ENCODE peak calls at places on chromosome 17, in eight cellular contexts. O, F, Y, B, P, V, D and L are unnamed samples.

GRCh38 chr17:145671-146541 is 8.5 kb downstream of the SCGB1C2 start:
- DNase-seq in P (peak), V (no peak), B (no peak), D (no peak), O (no peak), F (no peak), Y (no peak), L (no peak)

GRCh38 chr17:37065486-37066321 is 117.0 kb downstream of the AATF start:
- DNase-seq in O (no peak), P (no peak), B (no peak), D (no peak), F (no peak), Y (no peak), V (no peak), L (no peak)

GRCh38 chr17:82390860-82391435 is 19.4 kb downstream of the UTS2R start:
- DNase-seq in F (no peak), O (no peak), V (no peak), P (no peak), B (no peak), D (no peak), Y (no peak), L (no peak)

GRCh38 chr17:2547176-2547575 is 35.5 kb upstream of the METTL16 start:
- DNase-seq in D (no peak), O (no peak), B (no peak), V (no peak), P (no peak), F (peak), Y (no peak), L (no peak)

GRCh38 chr17:51166987-51167931 is 1.0 kb downstream of the NME2 start:
- DNase-seq in D (no peak), P (peak), O (no peak), V (peak), Y (peak), F (peak), B (peak), L (peak)

GRCh38 chr17:74616696-74617095 is 6.8 kb downstream of the CD300E start:
- DNase-seq in B (no peak), O (no peak), Y (no peak), F (no peak), P (no peak), V (no peak), D (no peak), L (no peak)

GRCh38 chr17:62601438-62601837 is 26.0 kb upstream of the MRC2 start:
- DNase-seq in Y (no peak), B (no peak), O (no peak), P (no peak), D (no peak), F (peak), V (no peak), L (no peak)

GRCh38 chr17:38906429-38907172 is 18.8 kb upstream of the LASP1NB start:
- DNase-seq in B (no peak), V (no peak), F (peak), D (no peak), P (no peak), O (no peak), Y (no peak), L (no peak)

GRCh38 chr17:17387017-17387416 is 83.8 kb downstream of the NT5M start:
- DNase-seq in V (no peak), O (no peak), P (no peak), D (no peak), Y (peak), B (no peak), F (no peak), L (no peak)

GRCh38 chr17:7019839-7020519 is 2.9 kb upstream of the BCL6B start:
- DNase-seq in B (no peak), P (no peak), F (peak), Y (peak), D (no peak), V (no peak), O (no peak), L (no peak)

GRCh38 chr17:16911141-16911937 is 60.6 kb downstream of the TNFRSF13B start:
- DNase-seq in O (no peak), D (no peak), Y (no peak), B (no peak), P (peak), F (peak), V (no peak), L (no peak)

GRCh38 chr17:45246338-45246737 is 15.6 kb downstream of the SPATA32 start:
- DNase-seq in F (no peak), Y (no peak), V (no peak), O (no peak), B (no peak), D (no peak), P (no peak), L (no peak)

GRCh38 chr17:2030779-2031163 is 818 bp downstream of the DPH1 start:
- DNase-seq in B (no peak), Y (no peak), D (peak), P (no peak), O (no peak), F (no peak), V (no peak), L (no peak)

GRCh38 chr17:44599298-44600175 is 42.3 kb downstream of the FZD2 start:
- DNase-seq in B (no peak), Y (peak), V (no peak), O (peak), D (peak), P (no peak), F (peak), L (no peak)

GRCh38 chr17:29212681-29213121 is 32.5 kb upstream of the MYO18A start:
- DNase-seq in F (no peak), B (no peak), Y (no peak), D (no peak), O (no peak), P (no peak), V (no peak), L (no peak)

GRCh38 chr17:48998557-48999440 is 1.6 kb downstream of the IGF2BP1 start:
- DNase-seq in B (no peak), V (no peak), D (no peak), F (no peak), P (no peak), Y (no peak), O (no peak), L (no peak)

GRCh38 chr17:71398706-71399620 is 721.9 kb upstream of the SOX9 start:
- DNase-seq in D (no peak), P (no peak), F (no peak), B (no peak), Y (no peak), V (no peak), O (no peak), L (no peak)